ENCODE peak calls at places on chromosomes 7 and 10, in five cellular contexts. J, S, N, A and Q are unnamed samples.
A peak's percentile ranks its signal among the peaks of the same experiment; 100 is the strongest.

GRCh38 chr7:39539816-39540215 is 26.4 kb upstream of the YAE1 start:
- DNase-seq in J (no peak), S (no peak), N (no peak), A (no peak), Q (no peak)

GRCh38 chr7:70775570-70776156 is 356.3 kb upstream of the GALNT17 start:
- DNase-seq in J (no peak), S (no peak), N (no peak), A (no peak), Q (no peak)

GRCh38 chr7:45203947-45204445 is 46.4 kb downstream of the RAMP3 start:
- DNase-seq in J (no peak), S (no peak), N (no peak), A (no peak), Q (no peak)

GRCh38 chr10:105071980-105072379 is 430.9 kb downstream of the SORCS3 start:
- DNase-seq in J (no peak), S (no peak), N (no peak), A (no peak), Q (no peak)

GRCh38 chr7:143345428-143345900 is 17.0 kb downstream of the FAM131B start:
- DNase-seq in J (no peak), S (no peak), N (peak; percentile 83), A (peak; percentile 38), Q (peak; percentile 37)

GRCh38 chr7:106485031-106485551 is 175.9 kb downstream of the CCDC71L start:
- DNase-seq in J (peak; percentile 92), S (no peak), N (no peak), A (no peak), Q (no peak)

GRCh38 chr7:39703143-39703542 is 79.8 kb downstream of the RALA start:
- DNase-seq in J (no peak), S (no peak), N (no peak), A (no peak), Q (no peak)

GRCh38 chr7:47751068-47751467 is 169.2 kb upstream of the TNS3 start:
- DNase-seq in J (no peak), S (no peak), N (no peak), A (no peak), Q (no peak)

GRCh38 chr10:50417486-50417905 is 166.2 kb upstream of the ASAH2 start:
- DNase-seq in J (no peak), S (no peak), N (no peak), A (no peak), Q (no peak)

GRCh38 chr10:72802291-72803118 is 91.0 kb upstream of the OIT3 start:
- DNase-seq in J (no peak), S (no peak), N (no peak), A (no peak), Q (no peak)

GRCh38 chr7:16891338-16891737 is 9.6 kb upstream of the AGR3 start:
- DNase-seq in J (no peak), S (peak; percentile 31), N (peak; percentile 29), A (no peak), Q (no peak)

GRCh38 chr10:2019281-2019680 is 282.0 kb upstream of the ADARB2 start:
- DNase-seq in J (no peak), S (no peak), N (no peak), A (no peak), Q (no peak)

GRCh38 chr10:118504044-118504944 is 91.2 kb downstream of the PRLHR start:
- DNase-seq in J (peak; percentile 61), S (peak; percentile 34), N (peak; percentile 55), A (no peak), Q (no peak)

GRCh38 chr7:72405871-72406270 is 6.3 kb downstream of the CALN1 start:
- DNase-seq in J (no peak), S (no peak), N (no peak), A (no peak), Q (no peak)

GRCh38 chr7:170551-171363 is 21.6 kb upstream of the FAM20C start:
- DNase-seq in J (no peak), S (no peak), N (no peak), A (no peak), Q (no peak)

GRCh38 chr7:155745737-155746136 is 66.5 kb downstream of the SHH start:
- DNase-seq in J (no peak), S (no peak), N (no peak), A (no peak), Q (no peak)

GRCh38 chr7:13115157-13115772 is 427.8 kb downstream of the ARL4A start:
- DNase-seq in J (no peak), S (no peak), N (peak; percentile 26), A (no peak), Q (no peak)

GRCh38 chr10:86401588-86402282 is 35.1 kb upstream of the GRID1 start:
- DNase-seq in J (no peak), S (no peak), N (peak; percentile 48), A (no peak), Q (no peak)

GRCh38 chr7:130299909-130300308 is 6.9 kb downstream of the CPA4 start:
- DNase-seq in J (no peak), S (no peak), N (no peak), A (no peak), Q (no peak)

GRCh38 chr10:32893431-32893830 is 64.6 kb downstream of the ITGB1 start:
- DNase-seq in J (no peak), S (no peak), N (peak; percentile 56), A (no peak), Q (no peak)

GRCh38 chr7:7183061-7183832 is 903 bp downstream of the C1GALT1 start:
- DNase-seq in J (no peak), S (peak; percentile 54), N (peak; percentile 58), A (peak; percentile 6), Q (no peak)

GRCh38 chr7:44541-44896 is 147.9 kb upstream of the FAM20C start:
- DNase-seq in J (no peak), S (no peak), N (no peak), A (no peak), Q (peak; percentile 4)

GRCh38 chr7:7427363-7427762 is 108.3 kb downstream of the COL28A1 start:
- DNase-seq in J (no peak), S (no peak), N (no peak), A (no peak), Q (no peak)